ENCODE peak calls at places on chromosomes 12 and 14, in ten cellular contexts. One of them, this sample, is unnamed.

GRCh38 chr12:41014643-41015020 is 173.5 kb upstream of the PDZRN4 start:
- DNase-seq in GM20000: no peak
- DNase-seq in Right ventricle myocardium superior: no peak
- DNase-seq in activated CD8-positive, alpha-beta T cell treated with anti-CD3 and anti-CD28 coated beads for 36 hours: no peak
- DNase-seq in Caco-2: no peak
- DNase-seq in activated CD8-positive, alpha-beta memory T cell treated with anti-CD3 and anti-CD28 coated beads for 48 hours: no peak
- DNase-seq in RKO: no peak
- DNase-seq in H7: no peak
- DNase-seq in activated naive CD4-positive, alpha-beta T cell treated with Interleukin-2 at 50 U/mL for 16 hours: no peak
- DNase-seq in ELF-1: no peak
- DNase-seq in this sample: no peak

GRCh38 chr14:90645842-90646443 is 170.3 kb downstream of the TTC7B start:
- DNase-seq in GM20000: no peak
- DNase-seq in Right ventricle myocardium superior: no peak
- DNase-seq in activated CD8-positive, alpha-beta T cell treated with anti-CD3 and anti-CD28 coated beads for 36 hours: no peak
- DNase-seq in Caco-2: peak; percentile 66
- DNase-seq in activated CD8-positive, alpha-beta memory T cell treated with anti-CD3 and anti-CD28 coated beads for 48 hours: no peak
- DNase-seq in RKO: no peak
- DNase-seq in H7: peak; percentile 54
- DNase-seq in activated naive CD4-positive, alpha-beta T cell treated with Interleukin-2 at 50 U/mL for 16 hours: no peak
- DNase-seq in ELF-1: peak; percentile 68
- DNase-seq in this sample: no peak

GRCh38 chr14:22493753-22494152 is 95.3 kb downstream of the DAD1 start:
- DNase-seq in GM20000: no peak
- DNase-seq in Right ventricle myocardium superior: no peak
- DNase-seq in activated CD8-positive, alpha-beta T cell treated with anti-CD3 and anti-CD28 coated beads for 36 hours: no peak
- DNase-seq in Caco-2: no peak
- DNase-seq in activated CD8-positive, alpha-beta memory T cell treated with anti-CD3 and anti-CD28 coated beads for 48 hours: no peak
- DNase-seq in RKO: no peak
- DNase-seq in H7: no peak
- DNase-seq in activated naive CD4-positive, alpha-beta T cell treated with Interleukin-2 at 50 U/mL for 16 hours: no peak
- DNase-seq in ELF-1: no peak
- DNase-seq in this sample: no peak

GRCh38 chr14:89624500-89625156 is 207.6 kb upstream of the FOXN3 start:
- DNase-seq in GM20000: no peak
- DNase-seq in Right ventricle myocardium superior: no peak
- DNase-seq in activated CD8-positive, alpha-beta T cell treated with anti-CD3 and anti-CD28 coated beads for 36 hours: no peak
- DNase-seq in Caco-2: no peak
- DNase-seq in activated CD8-positive, alpha-beta memory T cell treated with anti-CD3 and anti-CD28 coated beads for 48 hours: no peak
- DNase-seq in RKO: no peak
- DNase-seq in H7: no peak
- DNase-seq in activated naive CD4-positive, alpha-beta T cell treated with Interleukin-2 at 50 U/mL for 16 hours: no peak
- DNase-seq in ELF-1: no peak
- DNase-seq in this sample: no peak

GRCh38 chr12:40016960-40017359 is 88.9 kb downstream of the SLC2A13 start:
- DNase-seq in GM20000: no peak
- DNase-seq in Right ventricle myocardium superior: no peak
- DNase-seq in activated CD8-positive, alpha-beta T cell treated with anti-CD3 and anti-CD28 coated beads for 36 hours: no peak
- DNase-seq in Caco-2: no peak
- DNase-seq in activated CD8-positive, alpha-beta memory T cell treated with anti-CD3 and anti-CD28 coated beads for 48 hours: no peak
- DNase-seq in RKO: no peak
- DNase-seq in H7: no peak
- DNase-seq in activated naive CD4-positive, alpha-beta T cell treated with Interleukin-2 at 50 U/mL for 16 hours: no peak
- DNase-seq in ELF-1: no peak
- DNase-seq in this sample: no peak

GRCh38 chr12:130870442-130871285 is 1.2 kb upstream of the RAN start:
- DNase-seq in GM20000: peak; percentile 86
- DNase-seq in Right ventricle myocardium superior: peak; percentile 82
- DNase-seq in activated CD8-positive, alpha-beta T cell treated with anti-CD3 and anti-CD28 coated beads for 36 hours: peak; percentile 88
- DNase-seq in Caco-2: peak; percentile 86
- DNase-seq in activated CD8-positive, alpha-beta memory T cell treated with anti-CD3 and anti-CD28 coated beads for 48 hours: peak; percentile 48
- DNase-seq in RKO: peak; percentile 97
- DNase-seq in H7: peak; percentile 90
- DNase-seq in activated naive CD4-positive, alpha-beta T cell treated with Interleukin-2 at 50 U/mL for 16 hours: peak; percentile 78
- DNase-seq in ELF-1: peak; percentile 91
- DNase-seq in this sample: peak; percentile 46

GRCh38 chr12:68180792-68181744 is 21.5 kb upstream of the IFNG start:
- DNase-seq in GM20000: no peak
- DNase-seq in Right ventricle myocardium superior: no peak
- DNase-seq in activated CD8-positive, alpha-beta T cell treated with anti-CD3 and anti-CD28 coated beads for 36 hours: peak; percentile 78
- DNase-seq in Caco-2: no peak
- DNase-seq in activated CD8-positive, alpha-beta memory T cell treated with anti-CD3 and anti-CD28 coated beads for 48 hours: no peak
- DNase-seq in RKO: no peak
- DNase-seq in H7: no peak
- DNase-seq in activated naive CD4-positive, alpha-beta T cell treated with Interleukin-2 at 50 U/mL for 16 hours: peak; percentile 29
- DNase-seq in ELF-1: no peak
- DNase-seq in this sample: peak; percentile 74

GRCh38 chr14:75711796-75712211 is 50.8 kb downstream of the TTLL5 start:
- DNase-seq in GM20000: peak; percentile 25
- DNase-seq in Right ventricle myocardium superior: peak; percentile 65
- DNase-seq in activated CD8-positive, alpha-beta T cell treated with anti-CD3 and anti-CD28 coated beads for 36 hours: peak; percentile 3
- DNase-seq in Caco-2: peak; percentile 71
- DNase-seq in activated CD8-positive, alpha-beta memory T cell treated with anti-CD3 and anti-CD28 coated beads for 48 hours: no peak
- DNase-seq in RKO: peak; percentile 2
- DNase-seq in H7: peak; percentile 31
- DNase-seq in activated naive CD4-positive, alpha-beta T cell treated with Interleukin-2 at 50 U/mL for 16 hours: no peak
- DNase-seq in ELF-1: peak; percentile 82
- DNase-seq in this sample: peak; percentile 52

GRCh38 chr14:22977684-22978486 is 4.5 kb downstream of the AJUBA start:
- DNase-seq in GM20000: no peak
- DNase-seq in Right ventricle myocardium superior: peak; percentile 61
- DNase-seq in activated CD8-positive, alpha-beta T cell treated with anti-CD3 and anti-CD28 coated beads for 36 hours: no peak
- DNase-seq in Caco-2: peak; percentile 96
- DNase-seq in activated CD8-positive, alpha-beta memory T cell treated with anti-CD3 and anti-CD28 coated beads for 48 hours: no peak
- DNase-seq in RKO: peak; percentile 56
- DNase-seq in H7: peak; percentile 93
- DNase-seq in activated naive CD4-positive, alpha-beta T cell treated with Interleukin-2 at 50 U/mL for 16 hours: no peak
- DNase-seq in ELF-1: peak; percentile 93
- DNase-seq in this sample: no peak

GRCh38 chr12:761276-761675 is 8.9 kb downstream of the WNK1 start:
- DNase-seq in GM20000: no peak
- DNase-seq in Right ventricle myocardium superior: no peak
- DNase-seq in activated CD8-positive, alpha-beta T cell treated with anti-CD3 and anti-CD28 coated beads for 36 hours: no peak
- DNase-seq in Caco-2: no peak
- DNase-seq in activated CD8-positive, alpha-beta memory T cell treated with anti-CD3 and anti-CD28 coated beads for 48 hours: no peak
- DNase-seq in RKO: no peak
- DNase-seq in H7: no peak
- DNase-seq in activated naive CD4-positive, alpha-beta T cell treated with Interleukin-2 at 50 U/mL for 16 hours: no peak
- DNase-seq in ELF-1: no peak
- DNase-seq in this sample: no peak

GRCh38 chr12:111785651-111786050 is 18.9 kb downstream of the ALDH2 start:
- DNase-seq in GM20000: no peak
- DNase-seq in Right ventricle myocardium superior: no peak
- DNase-seq in activated CD8-positive, alpha-beta T cell treated with anti-CD3 and anti-CD28 coated beads for 36 hours: no peak
- DNase-seq in Caco-2: no peak
- DNase-seq in activated CD8-positive, alpha-beta memory T cell treated with anti-CD3 and anti-CD28 coated beads for 48 hours: no peak
- DNase-seq in RKO: peak; percentile 43
- DNase-seq in H7: no peak
- DNase-seq in activated naive CD4-positive, alpha-beta T cell treated with Interleukin-2 at 50 U/mL for 16 hours: no peak
- DNase-seq in ELF-1: no peak
- DNase-seq in this sample: no peak

GRCh38 chr14:79464468-79464867 is 746.8 kb downstream of the DIO2 start:
- DNase-seq in GM20000: no peak
- DNase-seq in Right ventricle myocardium superior: no peak
- DNase-seq in activated CD8-positive, alpha-beta T cell treated with anti-CD3 and anti-CD28 coated beads for 36 hours: no peak
- DNase-seq in Caco-2: no peak
- DNase-seq in activated CD8-positive, alpha-beta memory T cell treated with anti-CD3 and anti-CD28 coated beads for 48 hours: no peak
- DNase-seq in RKO: no peak
- DNase-seq in H7: no peak
- DNase-seq in activated naive CD4-positive, alpha-beta T cell treated with Interleukin-2 at 50 U/mL for 16 hours: no peak
- DNase-seq in ELF-1: no peak
- DNase-seq in this sample: no peak

GRCh38 chr14:61695695-61696527 is 598 bp downstream of the HIF1A start:
- DNase-seq in GM20000: peak; percentile 46
- DNase-seq in Right ventricle myocardium superior: peak; percentile 77
- DNase-seq in activated CD8-positive, alpha-beta T cell treated with anti-CD3 and anti-CD28 coated beads for 36 hours: peak; percentile 71
- DNase-seq in Caco-2: peak; percentile 62
- DNase-seq in activated CD8-positive, alpha-beta memory T cell treated with anti-CD3 and anti-CD28 coated beads for 48 hours: peak; percentile 45
- DNase-seq in RKO: peak; percentile 63
- DNase-seq in H7: peak; percentile 79
- DNase-seq in activated naive CD4-positive, alpha-beta T cell treated with Interleukin-2 at 50 U/mL for 16 hours: peak; percentile 56
- DNase-seq in ELF-1: peak; percentile 76
- DNase-seq in this sample: peak; percentile 40

GRCh38 chr14:96090441-96091148 is 51.4 kb downstream of the C14orf132 start:
- DNase-seq in GM20000: no peak
- DNase-seq in Right ventricle myocardium superior: peak; percentile 84
- DNase-seq in activated CD8-positive, alpha-beta T cell treated with anti-CD3 and anti-CD28 coated beads for 36 hours: no peak
- DNase-seq in Caco-2: no peak
- DNase-seq in activated CD8-positive, alpha-beta memory T cell treated with anti-CD3 and anti-CD28 coated beads for 48 hours: no peak
- DNase-seq in RKO: no peak
- DNase-seq in H7: peak; percentile 56
- DNase-seq in activated naive CD4-positive, alpha-beta T cell treated with Interleukin-2 at 50 U/mL for 16 hours: no peak
- DNase-seq in ELF-1: peak; percentile 35
- DNase-seq in this sample: no peak

GRCh38 chr12:112419269-112420133 is 754 bp downstream of the PTPN11 start:
- DNase-seq in GM20000: peak; percentile 26
- DNase-seq in Right ventricle myocardium superior: peak; percentile 78
- DNase-seq in activated CD8-positive, alpha-beta T cell treated with anti-CD3 and anti-CD28 coated beads for 36 hours: peak; percentile 42
- DNase-seq in Caco-2: peak; percentile 82
- DNase-seq in activated CD8-positive, alpha-beta memory T cell treated with anti-CD3 and anti-CD28 coated beads for 48 hours: no peak
- DNase-seq in RKO: peak; percentile 88
- DNase-seq in H7: no peak
- DNase-seq in activated naive CD4-positive, alpha-beta T cell treated with Interleukin-2 at 50 U/mL for 16 hours: no peak
- DNase-seq in ELF-1: peak; percentile 84
- DNase-seq in this sample: no peak

GRCh38 chr12:49706351-49707126 is 666 bp downstream of the FMNL3 start:
- DNase-seq in GM20000: peak; percentile 34
- DNase-seq in Right ventricle myocardium superior: peak; percentile 56
- DNase-seq in activated CD8-positive, alpha-beta T cell treated with anti-CD3 and anti-CD28 coated beads for 36 hours: peak; percentile 36
- DNase-seq in Caco-2: peak; percentile 50
- DNase-seq in activated CD8-positive, alpha-beta memory T cell treated with anti-CD3 and anti-CD28 coated beads for 48 hours: no peak
- DNase-seq in RKO: peak; percentile 46
- DNase-seq in H7: peak; percentile 83
- DNase-seq in activated naive CD4-positive, alpha-beta T cell treated with Interleukin-2 at 50 U/mL for 16 hours: peak; percentile 23
- DNase-seq in ELF-1: peak; percentile 56
- DNase-seq in this sample: no peak

GRCh38 chr12:4027412-4027811 is 154.2 kb upstream of the PARP11 start:
- DNase-seq in GM20000: no peak
- DNase-seq in Right ventricle myocardium superior: no peak
- DNase-seq in activated CD8-positive, alpha-beta T cell treated with anti-CD3 and anti-CD28 coated beads for 36 hours: peak; percentile 86
- DNase-seq in Caco-2: peak; percentile 56
- DNase-seq in activated CD8-positive, alpha-beta memory T cell treated with anti-CD3 and anti-CD28 coated beads for 48 hours: peak; percentile 23
- DNase-seq in RKO: no peak
- DNase-seq in H7: no peak
- DNase-seq in activated naive CD4-positive, alpha-beta T cell treated with Interleukin-2 at 50 U/mL for 16 hours: peak; percentile 79
- DNase-seq in ELF-1: no peak
- DNase-seq in this sample: no peak

GRCh38 chr14:30193791-30194407 is 266.3 kb upstream of the PRKD1 start:
- DNase-seq in GM20000: no peak
- DNase-seq in Right ventricle myocardium superior: no peak
- DNase-seq in activated CD8-positive, alpha-beta T cell treated with anti-CD3 and anti-CD28 coated beads for 36 hours: no peak
- DNase-seq in Caco-2: no peak
- DNase-seq in activated CD8-positive, alpha-beta memory T cell treated with anti-CD3 and anti-CD28 coated beads for 48 hours: no peak
- DNase-seq in RKO: no peak
- DNase-seq in H7: no peak
- DNase-seq in activated naive CD4-positive, alpha-beta T cell treated with Interleukin-2 at 50 U/mL for 16 hours: no peak
- DNase-seq in ELF-1: no peak
- DNase-seq in this sample: no peak

GRCh38 chr14:104201063-104201462 is 62.7 kb downstream of the KIF26A start:
- DNase-seq in GM20000: no peak
- DNase-seq in Right ventricle myocardium superior: no peak
- DNase-seq in activated CD8-positive, alpha-beta T cell treated with anti-CD3 and anti-CD28 coated beads for 36 hours: no peak
- DNase-seq in Caco-2: no peak
- DNase-seq in activated CD8-positive, alpha-beta memory T cell treated with anti-CD3 and anti-CD28 coated beads for 48 hours: no peak
- DNase-seq in RKO: no peak
- DNase-seq in H7: no peak
- DNase-seq in activated naive CD4-positive, alpha-beta T cell treated with Interleukin-2 at 50 U/mL for 16 hours: no peak
- DNase-seq in ELF-1: no peak
- DNase-seq in this sample: no peak

GRCh38 chr12:24118675-24119074 is 169.2 kb upstream of the SOX5 start:
- DNase-seq in GM20000: no peak
- DNase-seq in Right ventricle myocardium superior: no peak
- DNase-seq in activated CD8-positive, alpha-beta T cell treated with anti-CD3 and anti-CD28 coated beads for 36 hours: no peak
- DNase-seq in Caco-2: no peak
- DNase-seq in activated CD8-positive, alpha-beta memory T cell treated with anti-CD3 and anti-CD28 coated beads for 48 hours: no peak
- DNase-seq in RKO: no peak
- DNase-seq in H7: no peak
- DNase-seq in activated naive CD4-positive, alpha-beta T cell treated with Interleukin-2 at 50 U/mL for 16 hours: no peak
- DNase-seq in ELF-1: no peak
- DNase-seq in this sample: no peak

GRCh38 chr12:122871851-122872785 is 23.8 kb downstream of the VPS37B start:
- DNase-seq in GM20000: peak; percentile 68
- DNase-seq in Right ventricle myocardium superior: peak; percentile 71
- DNase-seq in activated CD8-positive, alpha-beta T cell treated with anti-CD3 and anti-CD28 coated beads for 36 hours: peak; percentile 86
- DNase-seq in Caco-2: no peak
- DNase-seq in activated CD8-positive, alpha-beta memory T cell treated with anti-CD3 and anti-CD28 coated beads for 48 hours: no peak
- DNase-seq in RKO: no peak
- DNase-seq in H7: peak; percentile 95
- DNase-seq in activated naive CD4-positive, alpha-beta T cell treated with Interleukin-2 at 50 U/mL for 16 hours: peak; percentile 75
- DNase-seq in ELF-1: peak; percentile 98
- DNase-seq in this sample: peak; percentile 77

GRCh38 chr14:50527970-50528369 is 4.4 kb downstream of the MAP4K5 start:
- DNase-seq in GM20000: no peak
- DNase-seq in Right ventricle myocardium superior: no peak
- DNase-seq in activated CD8-positive, alpha-beta T cell treated with anti-CD3 and anti-CD28 coated beads for 36 hours: no peak
- DNase-seq in Caco-2: no peak
- DNase-seq in activated CD8-positive, alpha-beta memory T cell treated with anti-CD3 and anti-CD28 coated beads for 48 hours: no peak
- DNase-seq in RKO: no peak
- DNase-seq in H7: no peak
- DNase-seq in activated naive CD4-positive, alpha-beta T cell treated with Interleukin-2 at 50 U/mL for 16 hours: no peak
- DNase-seq in ELF-1: no peak
- DNase-seq in this sample: no peak

GRCh38 chr12:101407054-101407437 is 526 bp downstream of the ARL1 start:
- DNase-seq in GM20000: peak; percentile 5
- DNase-seq in Right ventricle myocardium superior: no peak
- DNase-seq in activated CD8-positive, alpha-beta T cell treated with anti-CD3 and anti-CD28 coated beads for 36 hours: peak; percentile 51
- DNase-seq in Caco-2: peak; percentile 35
- DNase-seq in activated CD8-positive, alpha-beta memory T cell treated with anti-CD3 and anti-CD28 coated beads for 48 hours: no peak
- DNase-seq in RKO: no peak
- DNase-seq in H7: no peak
- DNase-seq in activated naive CD4-positive, alpha-beta T cell treated with Interleukin-2 at 50 U/mL for 16 hours: no peak
- DNase-seq in ELF-1: no peak
- DNase-seq in this sample: no peak

GRCh38 chr12:98725481-98726247 is 80.6 kb downstream of the APAF1 start:
- DNase-seq in GM20000: peak; percentile 51
- DNase-seq in Right ventricle myocardium superior: no peak
- DNase-seq in activated CD8-positive, alpha-beta T cell treated with anti-CD3 and anti-CD28 coated beads for 36 hours: peak; percentile 81
- DNase-seq in Caco-2: peak; percentile 68
- DNase-seq in activated CD8-positive, alpha-beta memory T cell treated with anti-CD3 and anti-CD28 coated beads for 48 hours: no peak
- DNase-seq in RKO: peak; percentile 71
- DNase-seq in H7: peak; percentile 35
- DNase-seq in activated naive CD4-positive, alpha-beta T cell treated with Interleukin-2 at 50 U/mL for 16 hours: peak; percentile 55
- DNase-seq in ELF-1: peak; percentile 45
- DNase-seq in this sample: peak; percentile 29

GRCh38 chr12:6070472-6071257 is 53.8 kb downstream of the VWF start:
- DNase-seq in GM20000: no peak
- DNase-seq in Right ventricle myocardium superior: no peak
- DNase-seq in activated CD8-positive, alpha-beta T cell treated with anti-CD3 and anti-CD28 coated beads for 36 hours: no peak
- DNase-seq in Caco-2: peak; percentile 77
- DNase-seq in activated CD8-positive, alpha-beta memory T cell treated with anti-CD3 and anti-CD28 coated beads for 48 hours: no peak
- DNase-seq in RKO: no peak
- DNase-seq in H7: peak; percentile 68
- DNase-seq in activated naive CD4-positive, alpha-beta T cell treated with Interleukin-2 at 50 U/mL for 16 hours: no peak
- DNase-seq in ELF-1: no peak
- DNase-seq in this sample: no peak

GRCh38 chr12:12481636-12482035 is 81.0 kb downstream of the DUSP16 start:
- DNase-seq in GM20000: no peak
- DNase-seq in Right ventricle myocardium superior: no peak
- DNase-seq in activated CD8-positive, alpha-beta T cell treated with anti-CD3 and anti-CD28 coated beads for 36 hours: no peak
- DNase-seq in Caco-2: no peak
- DNase-seq in activated CD8-positive, alpha-beta memory T cell treated with anti-CD3 and anti-CD28 coated beads for 48 hours: no peak
- DNase-seq in RKO: no peak
- DNase-seq in H7: no peak
- DNase-seq in activated naive CD4-positive, alpha-beta T cell treated with Interleukin-2 at 50 U/mL for 16 hours: no peak
- DNase-seq in ELF-1: no peak
- DNase-seq in this sample: no peak

GRCh38 chr12:66623455-66623854 is 55.4 kb downstream of the GRIP1 start:
- DNase-seq in GM20000: no peak
- DNase-seq in Right ventricle myocardium superior: no peak
- DNase-seq in activated CD8-positive, alpha-beta T cell treated with anti-CD3 and anti-CD28 coated beads for 36 hours: no peak
- DNase-seq in Caco-2: no peak
- DNase-seq in activated CD8-positive, alpha-beta memory T cell treated with anti-CD3 and anti-CD28 coated beads for 48 hours: no peak
- DNase-seq in RKO: peak; percentile 11
- DNase-seq in H7: no peak
- DNase-seq in activated naive CD4-positive, alpha-beta T cell treated with Interleukin-2 at 50 U/mL for 16 hours: no peak
- DNase-seq in ELF-1: no peak
- DNase-seq in this sample: no peak